ENCODE peak calls at places on chromosomes 13 and 19, in four cellular contexts. One of them, this sample, is unnamed.

GRCh38 chr13:51800456-51800855 is 3.5 kb downstream of the DHRS12 start:
- DNase-seq in HS-27A: no peak
- DNase-seq in nucleus accumbens: no peak
- DNase-seq in MCF 10A: no peak
- DNase-seq in this sample: no peak

GRCh38 chr19:13610042-13610691 is 103.9 kb upstream of the CACNA1A start:
- DNase-seq in HS-27A: no peak
- DNase-seq in nucleus accumbens: no peak
- DNase-seq in MCF 10A: no peak
- DNase-seq in this sample: no peak

GRCh38 chr19:30678168-30678567 is 306.0 kb downstream of the ZNF536 start:
- DNase-seq in HS-27A: no peak
- DNase-seq in nucleus accumbens: no peak
- DNase-seq in MCF 10A: no peak
- DNase-seq in this sample: no peak

GRCh38 chr13:75294110-75294509 is 187.9 kb downstream of the TBC1D4 start:
- DNase-seq in HS-27A: no peak
- DNase-seq in nucleus accumbens: no peak
- DNase-seq in MCF 10A: no peak
- DNase-seq in this sample: no peak

GRCh38 chr13:33548065-33548464 is 262.5 kb upstream of the STARD13 start:
- DNase-seq in HS-27A: no peak
- DNase-seq in nucleus accumbens: no peak
- DNase-seq in MCF 10A: no peak
- DNase-seq in this sample: no peak

GRCh38 chr19:20558011-20558410 is 7.6 kb downstream of the ZNF737 start:
- DNase-seq in HS-27A: no peak
- DNase-seq in nucleus accumbens: no peak
- DNase-seq in MCF 10A: no peak
- DNase-seq in this sample: no peak

GRCh38 chr13:111868716-111869115 is 198.2 kb upstream of the SOX1 start:
- DNase-seq in HS-27A: no peak
- DNase-seq in nucleus accumbens: no peak
- DNase-seq in MCF 10A: no peak
- DNase-seq in this sample: no peak

GRCh38 chr13:51451467-51452390 is 1.1 kb downstream of the INTS6 start:
- DNase-seq in HS-27A: no peak
- DNase-seq in nucleus accumbens: peak
- DNase-seq in MCF 10A: peak
- DNase-seq in this sample: peak

GRCh38 chr19:1283917-1284292 is 1.8 kb upstream of the EFNA2 start:
- DNase-seq in HS-27A: no peak
- DNase-seq in nucleus accumbens: no peak
- DNase-seq in MCF 10A: no peak
- DNase-seq in this sample: no peak

GRCh38 chr19:42409477-42409876 is 17.7 kb downstream of the LIPE start:
- DNase-seq in HS-27A: no peak
- DNase-seq in nucleus accumbens: no peak
- DNase-seq in MCF 10A: no peak
- DNase-seq in this sample: no peak

GRCh38 chr13:57787058-57787791 is 155.7 kb downstream of the PCDH17 start:
- DNase-seq in HS-27A: no peak
- DNase-seq in nucleus accumbens: no peak
- DNase-seq in MCF 10A: no peak
- DNase-seq in this sample: no peak

GRCh38 chr19:1009976-1010538 is 9.8 kb downstream of the GRIN3B start:
- DNase-seq in HS-27A: no peak
- DNase-seq in nucleus accumbens: no peak
- DNase-seq in MCF 10A: no peak
- DNase-seq in this sample: no peak

GRCh38 chr19:5706876-5707573 is 12.9 kb downstream of the LONP1 start:
- DNase-seq in HS-27A: no peak
- DNase-seq in nucleus accumbens: no peak
- DNase-seq in MCF 10A: no peak
- DNase-seq in this sample: no peak

GRCh38 chr13:102960959-102961358 is 105.3 kb downstream of the SLC10A2 start:
- DNase-seq in HS-27A: no peak
- DNase-seq in nucleus accumbens: no peak
- DNase-seq in MCF 10A: no peak
- DNase-seq in this sample: no peak

This sample was measured in AG08395.